ENCODE peak calls at places on chromosome 5, in six cellular contexts. A, G, Q, S, Z and X are unnamed samples.

GRCh38 chr5:102743900-102744299 is 11.2 kb upstream of the PAM start:
- ATAC-seq in A (no peak), S (no peak), Z (no peak), G (no peak), Q (no peak), X (no peak)

GRCh38 chr5:6859951-6860638 is 146.9 kb downstream of the TENT4A start:
- ATAC-seq in Q (no peak), Z (no peak), S (no peak), G (no peak), A (no peak), X (no peak)

GRCh38 chr5:148412124-148412523 is 28.4 kb downstream of the FBXO38 start:
- ATAC-seq in G (no peak), A (no peak), Z (no peak), Q (no peak), S (no peak), X (no peak)

GRCh38 chr5:174614500-174615135 is 109.8 kb upstream of the MSX2 start:
- ATAC-seq in A (peak; percentile 43), S (no peak), Q (no peak), G (no peak), Z (no peak), X (no peak)

GRCh38 chr5:156971415-156971814 is 8.4 kb upstream of the TIMD4 start:
- ATAC-seq in A (no peak), S (no peak), Z (peak; percentile 42), G (no peak), Q (no peak), X (no peak)

GRCh38 chr5:78546597-78546996 is 102.0 kb downstream of the LHFPL2 start:
- ATAC-seq in Q (no peak), G (no peak), A (no peak), Z (no peak), S (no peak), X (no peak)

GRCh38 chr5:26569241-26569928 is 469.0 kb downstream of the CDH9 start:
- ATAC-seq in G (no peak), S (no peak), A (no peak), Q (no peak), Z (no peak), X (peak; percentile 34)

GRCh38 chr5:165209101-165209727 is 1703.8 kb downstream of the MAT2B start:
- ATAC-seq in Z (no peak), Q (no peak), S (no peak), A (no peak), G (no peak), X (no peak)

GRCh38 chr5:178113841-178114324 is 551 bp downstream of the N4BP3 start:
- ATAC-seq in Z (peak; percentile 10), G (no peak), Q (no peak), S (no peak), A (peak; percentile 60), X (no peak)

GRCh38 chr5:73135429-73136276 is 15.3 kb downstream of the TMEM171 start:
- ATAC-seq in Z (peak; percentile 91), S (no peak), A (peak; percentile 87), Q (no peak), G (no peak), X (no peak)

GRCh38 chr5:102792705-102793104 is 37.6 kb downstream of the PAM start:
- ATAC-seq in Q (no peak), S (no peak), A (no peak), G (peak; percentile 48), Z (peak; percentile 50), X (no peak)

GRCh38 chr5:132253452-132254320 is 3.8 kb upstream of the PDLIM4 start:
- ATAC-seq in S (no peak), A (no peak), G (no peak), Z (no peak), Q (no peak), X (no peak)

GRCh38 chr5:61228229-61228628 is 66.0 kb upstream of the SMIM15 start:
- ATAC-seq in Q (no peak), A (no peak), S (no peak), G (peak; percentile 77), Z (no peak), X (no peak)

GRCh38 chr5:10762178-10762775 is 1.2 kb upstream of the DAP start:
- ATAC-seq in G (no peak), Q (no peak), Z (no peak), S (no peak), A (peak; percentile 0), X (no peak)

GRCh38 chr5:76831108-76831447 is 12.2 kb downstream of the F2RL1 start:
- ATAC-seq in A (no peak), Q (no peak), S (no peak), G (peak; percentile 73), Z (peak; percentile 45), X (no peak)

GRCh38 chr5:171770153-171770552 is 15.5 kb upstream of the SMIM23 start:
- ATAC-seq in S (no peak), G (no peak), Q (no peak), A (no peak), Z (peak; percentile 78), X (no peak)

GRCh38 chr5:74575741-74576538 is 64.6 kb downstream of the ENC1 start:
- ATAC-seq in G (no peak), A (no peak), S (peak; percentile 64), Q (no peak), Z (peak; percentile 45), X (peak; percentile 61)

GRCh38 chr5:33257807-33258491 is 182.8 kb upstream of the TARS1 start:
- ATAC-seq in Q (no peak), Z (peak; percentile 40), G (no peak), S (peak; percentile 68), A (no peak), X (no peak)

GRCh38 chr5:112649882-112650281 is 87.8 kb upstream of the APC start:
- ATAC-seq in Q (no peak), G (peak; percentile 99), S (no peak), A (no peak), Z (peak; percentile 22), X (no peak)

GRCh38 chr5:168227973-168228615 is 63.4 kb upstream of the WWC1 start:
- ATAC-seq in A (no peak), Q (no peak), G (no peak), Z (no peak), S (no peak), X (no peak)

GRCh38 chr5:16489322-16489791 is 23.8 kb upstream of the ZNF622 start:
- ATAC-seq in G (peak; percentile 57), Q (peak; percentile 56), Z (peak; percentile 93), S (peak; percentile 71), A (peak; percentile 92), X (peak; percentile 76)

GRCh38 chr5:142215915-142216681 is 107.5 kb downstream of the NDFIP1 start:
- ATAC-seq in A (no peak), Z (peak; percentile 90), S (peak; percentile 95), G (peak; percentile 79), Q (peak; percentile 73), X (peak; percentile 85)
- H3K27ac ChIP-seq in A (no peak overlapping the region), Z (peak overlapping the region; percentile 15), S (peak overlapping the region; percentile 56), G (no peak overlapping the region), Q (peak overlapping the region; percentile 66), X (peak overlapping the region; percentile 85)

DNA sequence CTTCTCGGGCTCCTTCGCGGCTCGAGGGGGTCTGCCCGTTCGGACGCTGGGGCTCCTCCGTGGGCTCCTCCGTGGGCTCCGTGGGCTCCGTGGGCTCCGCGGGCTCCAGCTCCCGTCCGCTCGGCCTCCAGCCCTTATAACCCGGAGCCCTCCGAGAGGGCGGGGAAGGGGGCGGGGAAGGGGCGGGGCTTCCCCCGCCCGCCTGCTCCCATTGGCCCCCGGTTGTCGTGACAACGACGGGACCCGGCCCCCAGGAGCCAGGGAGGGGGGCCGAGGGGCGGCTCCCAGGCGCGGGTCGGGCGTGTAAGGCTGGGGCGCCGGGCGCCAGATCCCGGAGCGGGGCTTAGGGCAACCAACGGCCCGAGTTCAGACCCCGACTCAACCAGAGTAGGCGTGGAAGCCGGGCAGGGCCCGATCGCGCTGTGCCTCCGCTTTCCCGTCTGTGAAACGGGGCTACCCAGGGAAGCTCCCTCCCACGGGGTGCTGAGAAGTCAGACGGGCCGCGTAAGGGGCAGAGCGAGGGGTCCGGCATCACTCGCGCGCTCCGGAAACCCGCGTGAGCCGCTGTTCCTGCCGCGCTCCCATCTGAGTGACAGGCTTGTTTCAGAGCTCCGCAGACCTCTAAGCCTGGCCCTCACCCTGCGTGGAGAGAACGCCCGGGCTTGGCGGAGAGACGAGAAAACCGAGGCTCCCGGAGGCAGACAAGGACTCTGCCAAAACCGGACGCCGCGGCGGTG is at the start of gene GFPT2:
- ATAC-seq in S (peak; percentile 72), Q (peak; percentile 78), Z (peak; percentile 89), G (peak; percentile 85), A (peak; percentile 98), X (peak; percentile 91)
- TF ChIP-seq POLR2A in S (peak; percentile 67), Q (peak; percentile 70), Z (peak; percentile 76), G (peak; percentile 17), A (no peak), X (peak; percentile 73)

DNA sequence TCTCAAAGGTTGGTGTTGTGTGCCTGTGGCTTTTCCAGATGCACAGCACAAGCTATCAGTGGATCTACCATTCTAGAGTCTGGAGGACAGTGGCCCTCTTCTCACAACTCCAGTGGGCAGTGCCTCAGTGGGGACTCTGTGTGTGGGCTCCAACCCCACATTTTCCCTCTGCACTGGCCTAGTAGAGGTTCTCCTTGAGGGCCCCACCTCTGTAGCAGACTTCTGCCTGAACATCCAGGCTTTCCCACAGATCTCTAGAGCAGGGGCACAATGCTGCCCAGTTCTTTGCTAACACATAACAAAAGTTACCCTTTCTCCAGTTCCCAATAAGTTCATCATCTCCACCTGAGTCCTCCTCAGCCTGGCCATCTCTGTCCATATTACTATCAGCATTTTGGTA is 102.1 kb upstream of the ANKRD55 start:
- ATAC-seq in Z (no peak), A (no peak), Q (no peak), S (no peak), G (no peak), X (no peak)
- H3K9me3 ChIP-seq in Z (peaks cover 26% of the 10 kb centered on the region), A (no peaks in the 10 kb centered on the region), Q (peaks cover 6% of the 10 kb centered on the region), S (no peaks in the 10 kb centered on the region), G (no peaks in the 10 kb centered on the region), X (no peaks in the 10 kb centered on the region)

GRCh38 chr5:124659798-124660197 is 86.6 kb downstream of the ZNF608 start:
- ATAC-seq in Z (no peak), A (no peak), S (no peak), Q (no peak), G (no peak), X (no peak)

GRCh38 chr5:124660229-124661093 is 86.0 kb downstream of the ZNF608 start:
- ATAC-seq in Q (no peak), S (no peak), A (no peak), G (peak; percentile 28), Z (peak; percentile 0), X (no peak)

GRCh38 chr5:124661317-124662141 is 84.9 kb downstream of the ZNF608 start:
- ATAC-seq in Z (peak; percentile 92), S (no peak), A (peak; percentile 3), G (peak; percentile 92), Q (no peak), X (peak; percentile 48)

GRCh38 chr5:124655943-124656459 is 90.4 kb downstream of the ZNF608 start:
- ATAC-seq in G (peak; percentile 83), Q (peak; percentile 79), S (peak; percentile 69), A (peak; percentile 64), Z (peak; percentile 86), X (peak; percentile 20)

DNA sequence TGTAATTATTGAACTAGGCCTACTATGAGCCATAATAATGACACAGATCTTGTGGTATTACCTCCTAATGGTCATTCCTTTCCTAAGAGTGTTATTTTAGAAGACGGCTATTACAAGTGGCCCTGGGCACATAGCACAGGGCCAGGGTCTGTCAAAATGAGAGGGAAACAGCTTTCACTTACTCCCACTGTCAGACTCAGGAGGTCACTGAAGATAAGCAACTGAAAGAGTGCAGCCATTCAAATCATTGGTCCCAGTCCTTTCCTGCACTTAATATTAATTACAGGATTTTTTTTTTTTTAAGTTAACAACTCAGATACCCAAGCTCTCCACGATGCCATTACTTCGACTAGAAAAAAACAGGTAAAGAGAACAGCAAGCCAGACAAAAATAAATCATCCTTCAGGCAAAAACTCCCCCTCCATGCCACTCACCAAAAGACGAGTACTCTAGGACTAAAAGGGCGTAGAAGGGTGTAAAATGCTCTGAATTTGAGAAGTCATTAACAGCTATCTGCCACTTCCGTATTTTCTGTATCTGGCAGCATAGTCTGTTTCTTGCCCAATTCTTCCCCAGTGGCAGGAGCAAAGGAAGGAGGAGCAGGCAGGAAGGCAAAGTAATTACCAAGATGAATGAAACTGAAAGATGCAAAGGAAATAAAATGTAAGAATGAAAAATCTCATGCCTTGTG is 87.4 kb downstream of the ZNF608 start:
- ATAC-seq in S (no peak), G (no peak), Q (no peak), A (peak; percentile 25), Z (no peak), X (no peak)
- H3K27ac ChIP-seq in S (no peak overlapping the region), G (peak overlapping the region; percentile 12), Q (no peak overlapping the region), A (peak overlapping the region; percentile 64), Z (peak overlapping the region; percentile 87), X (peak overlapping the region; percentile 7)